ENCODE peak calls at places on chromosomes 16 and 17, in ten cellular contexts. S is thoracic aorta, T is B cell, P is osteoblast, H is AG09309, D is cardiac muscle cell, Y is adrenal gland, W is upper lobe of right lung, L is AG10803, J is nephron progenitor cell. O is an unnamed sample.

GRCh38 chr16:54651851-54652770 is 278.6 kb upstream of the IRX5 start:
- DNase-seq in P (peak), T (no peak), Y (no peak), L (no peak), W (no peak), H (no peak), J (no peak), S (no peak), D (peak), O (no peak)

GRCh38 chr17:79844869-79845600 is 5.8 kb upstream of the CBX4 start:
- DNase-seq in J (peak), Y (peak), W (peak), D (peak), T (peak), H (no peak), L (no peak), S (no peak), P (peak), O (no peak)

GRCh38 chr16:13429411-13429810 is 490.5 kb upstream of the ERCC4 start:
- DNase-seq in J (no peak), P (no peak), W (no peak), T (no peak), L (peak), S (no peak), Y (no peak), D (no peak), H (no peak), O (no peak)

GRCh38 chr17:20991276-20992037 is 51.4 kb downstream of the USP22 start:
- DNase-seq in P (no peak), L (no peak), D (no peak), T (no peak), Y (peak), J (no peak), W (peak), S (no peak), H (no peak), O (no peak)

GRCh38 chr16:65767125-65767524 is 599.4 kb upstream of the CDH5 start:
- DNase-seq in S (no peak), H (no peak), Y (no peak), T (no peak), W (no peak), D (no peak), P (no peak), J (peak), L (no peak), O (no peak)

GRCh38 chr17:45394913-45395568 is 37.6 kb downstream of the ARHGAP27 start:
- DNase-seq in Y (peak), D (peak), T (peak), S (no peak), J (peak), W (peak), H (peak), L (peak), P (peak), O (peak)

GRCh38 chr17:3818786-3819185 is 17.8 kb upstream of the ITGAE start:
- DNase-seq in J (no peak), W (no peak), Y (peak), L (no peak), P (no peak), S (no peak), D (no peak), T (no peak), H (no peak), O (no peak)

GRCh38 chr17:43616865-43617264 is 44.9 kb downstream of the MEOX1 start:
- DNase-seq in J (no peak), H (no peak), Y (no peak), W (no peak), P (no peak), T (no peak), L (no peak), S (no peak), D (no peak), O (no peak)

GRCh38 chr16:22183901-22184614 is 21.8 kb downstream of the SDR42E2 start:
- DNase-seq in Y (no peak), D (no peak), T (peak), W (no peak), H (no peak), L (no peak), S (no peak), P (no peak), J (peak), O (no peak)

GRCh38 chr16:83095926-83096692 is 469.3 kb downstream of the CDH13 start:
- DNase-seq in T (no peak), W (no peak), L (peak), J (no peak), P (no peak), D (no peak), Y (no peak), H (no peak), S (no peak), O (no peak)

GRCh38 chr16:21599994-21600773 is 807 bp downstream of the METTL9 start:
- DNase-seq in L (no peak), P (peak), T (peak), S (no peak), H (no peak), D (peak), J (no peak), Y (no peak), W (no peak), O (no peak)

GRCh38 chr17:35786941-35787432 is 8.5 kb downstream of the MMP28 start:
- DNase-seq in P (peak), S (no peak), L (no peak), H (no peak), W (no peak), T (no peak), Y (no peak), D (no peak), J (no peak), O (no peak)

GRCh38 chr17:83064021-83064731 is 15.2 kb upstream of the METRNL start:
- DNase-seq in D (no peak), W (peak), L (no peak), P (peak), T (no peak), Y (peak), J (no peak), S (no peak), H (no peak), O (peak)

GRCh38 chr17:66855204-66855603 is 20.3 kb downstream of the CACNG5 start:
- DNase-seq in W (no peak), H (no peak), P (no peak), T (no peak), L (no peak), Y (no peak), J (no peak), D (peak), S (no peak), O (no peak)

GRCh38 chr17:77392376-77393273 is 251.9 kb downstream of the SEC14L1 start:
- DNase-seq in L (peak), P (peak), J (peak), S (no peak), D (no peak), T (no peak), W (no peak), Y (peak), H (no peak), O (no peak)

GRCh38 chr17:41614098-41614497 is 1.5 kb upstream of the KRT16 start:
- DNase-seq in W (peak), Y (no peak), P (no peak), D (no peak), H (no peak), L (no peak), T (no peak), J (no peak), S (no peak), O (no peak)

GRCh38 chr16:1346422-1347285 is 5.0 kb downstream of the TSR3 start:
- DNase-seq in P (no peak), D (no peak), W (no peak), T (peak), H (no peak), S (no peak), Y (no peak), L (no peak), J (no peak), O (no peak)

GRCh38 chr17:76432004-76432403 is 20.9 kb downstream of the UBE2O start:
- DNase-seq in H (no peak), P (no peak), Y (no peak), J (no peak), D (peak), L (no peak), W (no peak), S (no peak), T (no peak), O (no peak)

GRCh38 chr16:739560-740458 is 988 bp downstream of the CIAO3 start:
- DNase-seq in Y (peak), D (no peak), T (no peak), S (no peak), H (no peak), J (no peak), P (no peak), L (no peak), W (peak), O (no peak)

GRCh38 chr17:47952181-47953021 is 5.3 kb downstream of the PRR15L start:
- DNase-seq in D (no peak), P (no peak), S (no peak), H (no peak), Y (no peak), J (no peak), L (no peak), W (no peak), T (no peak), O (no peak)

GRCh38 chr17:57165754-57166153 is 80.7 kb downstream of the AKAP1 start:
- DNase-seq in P (no peak), W (no peak), S (no peak), Y (no peak), D (no peak), H (no peak), T (no peak), J (no peak), L (no peak), O (no peak)

GRCh38 chr17:67992541-67993152 is 3.6 kb downstream of the C17orf58 start:
- DNase-seq in D (peak), S (no peak), W (no peak), Y (no peak), J (no peak), T (no peak), P (no peak), L (no peak), H (no peak), O (no peak)

GRCh38 chr17:42224651-42225050 is 30.4 kb upstream of the GHDC start:
- DNase-seq in S (no peak), L (no peak), P (no peak), T (no peak), D (no peak), J (no peak), H (no peak), W (no peak), Y (no peak), O (no peak)

GRCh38 chr16:51107742-51108141 is 43.3 kb downstream of the SALL1 start:
- DNase-seq in L (no peak), T (no peak), W (no peak), D (no peak), J (no peak), H (no peak), S (no peak), Y (no peak), P (no peak), O (no peak)

GRCh38 chr16:55056585-55057520 is 126.2 kb downstream of the IRX5 start:
- DNase-seq in J (peak), T (no peak), Y (no peak), H (no peak), D (peak), L (no peak), S (no peak), P (peak), W (peak), O (peak)

GRCh38 chr17:18261146-18261515 is 669 bp downstream of the MIEF2 start:
- DNase-seq in S (peak), H (no peak), P (peak), W (peak), J (no peak), T (peak), L (peak), D (no peak), Y (peak), O (no peak)

GRCh38 chr16:12667909-12668308 is 135.8 kb downstream of the CPPED1 start:
- DNase-seq in Y (no peak), W (no peak), H (no peak), S (no peak), P (no peak), J (no peak), L (no peak), D (no peak), T (no peak), O (no peak)

GRCh38 chr17:50188521-50189395 is 12.7 kb downstream of the COL1A1 start:
- DNase-seq in D (peak), W (no peak), S (no peak), P (no peak), Y (no peak), T (no peak), J (no peak), H (no peak), L (peak), O (no peak)

GRCh38 chr16:81494888-81495287 is 50.3 kb downstream of the CMIP start:
- DNase-seq in P (peak), L (no peak), Y (no peak), W (no peak), S (no peak), J (no peak), D (no peak), T (no peak), H (no peak), O (no peak)

GRCh38 chr16:81494434-81494806 is 49.8 kb downstream of the CMIP start:
- DNase-seq in J (no peak), Y (no peak), S (no peak), H (no peak), W (no peak), L (no peak), D (no peak), P (peak), T (no peak), O (no peak)

GRCh38 chr16:81496742-81497141 is 52.1 kb downstream of the CMIP start:
- DNase-seq in S (no peak), Y (no peak), W (no peak), P (peak), J (no peak), D (no peak), H (no peak), L (no peak), T (no peak), O (no peak)

GRCh38 chr16:81493755-81494433 is 49.3 kb downstream of the CMIP start:
- DNase-seq in H (no peak), J (no peak), T (no peak), L (peak), W (no peak), P (peak), D (peak), S (no peak), Y (peak), O (no peak)

DNA sequence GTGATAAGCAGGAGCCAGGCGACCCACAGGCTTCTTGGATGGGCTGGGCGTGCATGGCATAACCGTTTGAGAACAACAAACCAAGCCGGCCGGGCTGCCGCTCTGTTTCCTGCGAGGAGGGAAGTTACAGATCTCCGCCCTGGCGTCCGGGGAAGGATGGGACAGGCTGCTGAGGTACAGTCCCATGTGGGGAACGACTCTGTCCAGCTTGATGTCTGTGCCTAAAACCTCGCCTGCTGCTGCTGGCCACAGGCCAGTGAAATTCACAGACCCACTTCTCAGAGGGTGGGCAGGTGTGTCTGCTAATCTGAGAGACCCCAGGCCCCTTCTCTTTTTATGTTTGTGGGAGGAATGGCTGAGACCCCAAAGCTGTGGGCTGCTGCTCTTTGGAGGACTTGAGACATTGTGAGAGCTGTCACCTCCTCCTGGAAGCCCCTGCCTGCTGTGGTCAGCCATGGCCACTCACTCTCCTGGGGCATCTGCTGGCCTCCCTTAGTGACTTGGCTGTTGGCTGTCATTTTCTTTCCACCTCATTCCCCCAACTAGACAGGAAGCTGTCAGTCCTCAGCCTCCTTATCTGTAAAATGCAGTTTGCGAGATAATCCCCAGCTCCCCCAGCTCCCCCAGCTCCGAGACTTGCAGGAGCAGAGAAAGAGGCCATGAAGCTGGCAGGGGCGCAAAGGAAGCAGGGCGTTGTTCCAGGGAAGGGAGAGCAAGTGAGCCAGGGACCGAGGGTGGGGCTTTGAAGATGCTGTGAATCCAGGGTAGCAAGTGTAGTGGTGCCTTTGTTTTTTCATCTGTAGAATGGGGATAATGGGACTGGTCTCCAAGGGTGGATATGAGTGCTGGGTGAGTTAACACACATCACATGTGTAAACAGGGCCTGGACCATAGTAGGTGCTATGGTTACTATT is 51.0 kb downstream of the CMIP start:
- DNase-seq in L (no peak), J (no peak), T (peak), D (no peak), W (peak), Y (no peak), H (no peak), P (peak), S (no peak), O (no peak)
- TF ChIP-seq CTCF in L (no peak), J (no peak), T (no peak), D (no peak), W (peak), Y (no peak), H (no peak), P (no peak), S (no peak), O (no peak)

DNA sequence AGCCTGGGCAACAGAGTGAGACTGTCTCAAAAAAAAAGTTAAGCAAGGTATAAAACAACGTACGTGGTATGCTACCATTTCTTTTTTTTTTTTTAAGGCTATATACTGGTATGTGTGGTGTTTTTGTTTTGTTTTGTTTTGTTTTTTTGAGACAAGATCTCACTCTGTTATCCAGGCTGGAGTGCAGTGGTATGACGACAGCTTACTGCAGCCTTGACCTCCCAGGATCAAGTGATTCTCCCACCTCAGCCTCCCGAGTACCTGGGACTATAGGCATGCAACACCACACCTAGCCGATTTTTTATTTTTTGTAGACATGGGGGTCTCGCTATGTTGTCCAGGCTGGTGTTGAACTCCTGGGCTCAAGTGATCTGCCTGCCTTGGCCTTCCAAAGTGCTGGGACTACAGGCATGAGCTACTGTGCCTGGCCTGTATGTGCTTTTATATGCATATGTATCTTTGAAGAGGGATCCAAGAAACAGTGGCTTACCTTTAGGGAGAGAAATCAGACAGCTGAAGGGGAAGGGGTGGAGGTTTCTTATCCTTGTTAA is 6.5 kb downstream of the CENPV start:
- DNase-seq in T (no peak), S (no peak), H (no peak), W (peak), J (no peak), D (no peak), L (no peak), P (no peak), Y (no peak), O (no peak)
- TF ChIP-seq CTCF in T (no peak), S (no peak), H (no peak), W (no peak), J (no peak), D (no peak), L (no peak), P (no peak), Y (no peak), O (no peak)

DNA sequence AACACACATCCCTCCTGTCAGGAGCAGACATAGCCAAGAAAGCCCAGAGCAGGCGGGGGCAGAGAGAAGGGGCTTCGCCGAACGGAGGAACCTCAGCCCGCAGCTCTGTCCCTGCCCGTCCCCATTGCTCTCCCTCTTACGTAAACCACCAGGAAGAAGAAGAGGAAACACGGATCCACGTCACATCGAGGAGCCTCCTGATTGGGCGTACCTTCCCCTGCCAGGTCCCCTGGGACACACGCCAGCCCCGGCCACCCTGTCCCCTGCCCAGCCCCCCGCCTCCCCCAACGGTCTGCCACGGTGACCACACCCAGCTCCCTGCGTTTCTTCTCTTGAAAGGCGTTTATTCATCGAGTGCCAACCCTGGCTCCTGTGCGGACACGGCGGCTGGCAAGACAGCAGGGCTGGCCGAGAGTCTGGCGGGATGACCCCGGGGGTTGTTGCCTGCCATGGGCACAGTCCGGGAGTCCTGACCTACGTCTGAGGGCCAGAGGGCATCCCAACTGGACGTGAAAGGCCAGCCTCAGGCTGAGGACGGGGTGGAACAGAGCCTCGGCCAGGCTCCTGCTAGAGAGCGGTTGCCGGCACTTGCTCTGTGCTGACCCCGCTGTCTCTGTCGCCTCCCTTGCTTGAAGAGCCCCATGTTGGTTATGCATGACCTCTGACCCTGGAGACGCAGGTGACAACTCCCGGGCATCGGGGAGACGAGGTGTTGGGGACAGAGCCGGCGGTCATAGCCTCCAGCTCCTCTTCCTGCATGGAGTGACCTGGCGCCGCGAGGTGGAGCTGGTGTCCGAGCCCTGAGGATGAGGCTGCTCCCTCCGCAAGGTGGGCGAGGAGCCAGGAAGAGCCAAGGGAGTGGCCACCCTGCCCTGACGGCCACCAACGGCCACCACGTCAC is 40.6 kb upstream of the ACSF3 start:
- DNase-seq in H (peak), T (peak), W (no peak), Y (no peak), J (no peak), D (no peak), P (peak), L (peak), S (no peak), O (no peak)
- TF ChIP-seq CTCF in H (no peak), T (no peak), W (no peak), Y (no peak), J (no peak), D (no peak), P (no peak), L (no peak), S (no peak), O (no peak)

DNA sequence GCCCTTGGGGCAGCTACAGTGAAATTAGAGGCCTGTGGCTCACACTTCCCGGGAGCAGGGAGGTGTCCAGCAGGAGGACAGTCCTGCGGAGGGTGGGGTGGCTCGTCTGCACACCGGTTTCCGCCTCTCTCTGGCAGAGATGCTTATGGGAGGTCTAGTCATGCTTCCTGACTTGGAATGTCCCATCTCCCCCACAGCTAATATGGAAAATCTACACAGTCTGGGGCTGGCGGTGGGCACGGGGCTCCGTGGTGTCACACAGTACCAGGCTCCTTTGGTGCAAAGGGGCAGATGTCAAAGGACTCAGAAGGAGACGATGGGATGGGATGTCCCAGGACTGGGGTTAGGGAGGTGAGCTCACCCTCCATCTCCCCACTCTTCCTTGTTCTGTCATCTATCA is 44.1 kb upstream of the DOC2B start:
- DNase-seq in H (no peak), S (no peak), D (no peak), J (no peak), L (no peak), P (no peak), T (no peak), Y (no peak), W (peak), O (no peak)
- TF ChIP-seq CTCF in H (no peak), S (no peak), D (no peak), J (no peak), L (no peak), P (no peak), T (no peak), Y (no peak), W (no peak), O (no peak)

DNA sequence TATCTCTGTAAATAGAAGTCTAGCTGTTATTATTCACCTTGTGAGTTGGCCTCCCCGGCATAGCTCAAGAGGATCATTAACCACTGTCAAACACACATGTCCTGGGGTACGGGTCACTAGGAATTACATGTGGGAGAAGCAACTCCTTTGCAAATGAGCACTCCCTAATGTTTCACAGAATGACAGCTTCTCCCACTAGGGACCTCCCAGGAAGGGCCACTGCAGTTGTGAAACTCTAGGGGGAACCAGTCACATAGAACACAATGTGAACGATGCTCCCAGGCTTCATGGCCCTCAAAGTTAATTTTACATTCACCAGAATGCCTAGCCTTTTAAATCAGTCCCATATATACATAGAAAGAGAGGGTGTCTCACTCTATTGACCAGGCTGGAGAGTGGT is 12.4 kb upstream of the ZNF19 start:
- DNase-seq in H (no peak), Y (no peak), T (no peak), W (no peak), L (no peak), P (no peak), S (no peak), D (no peak), J (no peak), O (no peak)
- TF ChIP-seq CTCF in H (peak), Y (no peak), T (no peak), W (no peak), L (no peak), P (no peak), S (no peak), D (peak), J (no peak), O (no peak)